ENCODE peak calls at places on chromosomes 11 and 22, in six cellular contexts. B is spleen, S is right lobe of liver, L is Peyer's patch, K is GM23338, M is PC-3. W is an unnamed sample.

GRCh38 chr11:11262171-11262920 is 90.7 kb downstream of the CSNK2A3 start:
- DNase-seq in M (no peak), L (no peak), S (no peak), K (no peak), B (no peak), W (no peak)

GRCh38 chr11:125174057-125174456 is 9.5 kb downstream of the PKNOX2 start:
- DNase-seq in B (peak), M (no peak), L (no peak), K (no peak), S (no peak), W (no peak)

GRCh38 chr11:96033054-96033453 is 109.1 kb upstream of the MTMR2 start:
- DNase-seq in S (no peak), B (no peak), K (no peak), L (no peak), M (peak), W (no peak)

GRCh38 chr22:35315141-35315854 is 15.6 kb downstream of the TOM1 start:
- DNase-seq in S (peak), L (no peak), M (no peak), K (no peak), B (peak), W (peak)

GRCh38 chr22:26835929-26836528 is 178.6 kb downstream of the MIAT start:
- DNase-seq in S (no peak), M (peak), L (peak), K (peak), B (no peak), W (no peak)

GRCh38 chr11:60964801-60965200 is 6.7 kb upstream of the CD6 start:
- DNase-seq in S (no peak), L (no peak), B (no peak), K (no peak), M (no peak), W (no peak)

GRCh38 chr22:17866127-17866526 is 91.9 kb upstream of the BID start:
- DNase-seq in L (no peak), S (no peak), M (no peak), B (no peak), K (no peak), W (no peak)

GRCh38 chr22:30600925-30601324 is 6.0 kb upstream of the TCN2 start:
- DNase-seq in B (no peak), M (no peak), K (no peak), S (no peak), L (no peak), W (no peak)

GRCh38 chr22:22721681-22722309 is 77.4 kb downstream of the GGTLC2 start:
- DNase-seq in S (no peak), B (no peak), M (peak), K (no peak), L (peak), W (no peak)

GRCh38 chr11:83042966-83043711 is 28.6 kb downstream of the RAB30 start:
- DNase-seq in L (no peak), S (no peak), B (no peak), K (no peak), M (no peak), W (no peak)

GRCh38 chr22:27151407-27151806 is 494.0 kb downstream of the MIAT start:
- DNase-seq in M (no peak), S (no peak), K (peak), B (no peak), L (no peak), W (no peak)

GRCh38 chr22:48474881-48475280 is 1352.8 kb downstream of the BRD1 start:
- DNase-seq in M (no peak), K (no peak), S (no peak), L (no peak), B (peak), W (peak)

GRCh38 chr22:20084547-20085413 is 4.7 kb downstream of the DGCR8 start:
- DNase-seq in L (no peak), M (no peak), S (peak), B (peak), K (peak), W (no peak)

GRCh38 chr11:125110996-125111340 is 458 bp downstream of the TMEM218 start:
- DNase-seq in L (no peak), M (no peak), S (no peak), K (peak), B (no peak), W (no peak)

GRCh38 chr11:8290122-8290810 is 26.6 kb upstream of the LMO1 start:
- DNase-seq in M (no peak), K (no peak), S (no peak), B (peak), L (no peak), W (no peak)

GRCh38 chr11:22786475-22786874 is 43.1 kb downstream of the SVIP start:
- DNase-seq in B (no peak), M (no peak), K (no peak), S (no peak), L (no peak), W (no peak)

GRCh38 chr11:70834984-70835560 is 417.3 kb downstream of the SHANK2 start:
- DNase-seq in M (no peak), K (no peak), L (no peak), B (no peak), S (no peak), W (no peak)

GRCh38 chr22:22769434-22770279 is 118.0 kb upstream of the IGLL5 start:
- DNase-seq in B (no peak), S (no peak), L (no peak), K (no peak), M (no peak), W (peak)

GRCh38 chr11:11486002-11486401 is 133.0 kb upstream of the CSNK2A3 start:
- DNase-seq in L (no peak), M (no peak), K (no peak), B (no peak), S (no peak), W (no peak)

GRCh38 chr11:11520231-11521015 is 101.4 kb downstream of the GALNT18 start:
- DNase-seq in S (no peak), K (peak), L (no peak), M (no peak), B (no peak), W (no peak)

GRCh38 chr11:118009821-118010737 is 23.9 kb downstream of the IL10RA start:
- DNase-seq in L (no peak), B (no peak), S (no peak), M (no peak), K (no peak), W (no peak)

GRCh38 chr11:122234257-122234656 is 118.2 kb upstream of the BLID start:
- DNase-seq in K (no peak), M (no peak), B (no peak), S (no peak), L (no peak), W (no peak)

GRCh38 chr11:3971756-3972404 is 116.4 kb downstream of the STIM1 start:
- DNase-seq in K (no peak), L (no peak), S (no peak), M (peak), B (no peak), W (no peak)

GRCh38 chr22:20464096-20464614 is 26.5 kb upstream of the SCARF2 start:
- DNase-seq in M (no peak), L (peak), B (peak), S (peak), K (no peak), W (no peak)

GRCh38 chr11:125314264-125315087 is 149.9 kb downstream of the PKNOX2 start:
- DNase-seq in S (no peak), B (no peak), K (peak), M (no peak), L (no peak), W (no peak)

GRCh38 chr11:47176328-47177228 is at the start of gene ARFGAP2:
- DNase-seq in M (peak), K (peak), L (peak), B (peak), S (peak), W (peak)

GRCh38 chr11:47376543-47377371 is 1.6 kb downstream of the SPI1 start:
- DNase-seq in M (no peak), K (peak), B (peak), S (peak), L (peak), W (no peak)

GRCh38 chr11:121890377-121890776 is 225.6 kb downstream of the BLID start:
- DNase-seq in S (no peak), B (no peak), L (no peak), M (peak), K (no peak), W (no peak)

GRCh38 chr22:28063656-28064055 is 144.6 kb upstream of the PITPNB start:
- DNase-seq in K (no peak), M (no peak), B (no peak), L (no peak), S (no peak), W (no peak)

GRCh38 chr22:50600541-50600940 is at the start of gene MAPK8IP2:
- DNase-seq in L (no peak), K (no peak), M (peak), B (peak), S (no peak), W (no peak)

GRCh38 chr11:64694821-64695365 is 28.1 kb downstream of the NRXN2 start:
- DNase-seq in B (peak), S (no peak), K (peak), L (peak), M (no peak), W (no peak)

GRCh38 chr22:33986167-33986771 is 66.0 kb upstream of the LARGE1 start:
- DNase-seq in L (no peak), S (no peak), B (no peak), K (no peak), M (no peak), W (no peak)

GRCh38 chr22:29314074-29314473 is 1.4 kb downstream of the RASL10A start:
- DNase-seq in S (no peak), L (no peak), B (peak), M (no peak), K (no peak), W (no peak)
- H3K4me3 ChIP-seq in S (no peak), L (no peak), B (peak), M (no peak), K (peak), W (peak)

DNA sequence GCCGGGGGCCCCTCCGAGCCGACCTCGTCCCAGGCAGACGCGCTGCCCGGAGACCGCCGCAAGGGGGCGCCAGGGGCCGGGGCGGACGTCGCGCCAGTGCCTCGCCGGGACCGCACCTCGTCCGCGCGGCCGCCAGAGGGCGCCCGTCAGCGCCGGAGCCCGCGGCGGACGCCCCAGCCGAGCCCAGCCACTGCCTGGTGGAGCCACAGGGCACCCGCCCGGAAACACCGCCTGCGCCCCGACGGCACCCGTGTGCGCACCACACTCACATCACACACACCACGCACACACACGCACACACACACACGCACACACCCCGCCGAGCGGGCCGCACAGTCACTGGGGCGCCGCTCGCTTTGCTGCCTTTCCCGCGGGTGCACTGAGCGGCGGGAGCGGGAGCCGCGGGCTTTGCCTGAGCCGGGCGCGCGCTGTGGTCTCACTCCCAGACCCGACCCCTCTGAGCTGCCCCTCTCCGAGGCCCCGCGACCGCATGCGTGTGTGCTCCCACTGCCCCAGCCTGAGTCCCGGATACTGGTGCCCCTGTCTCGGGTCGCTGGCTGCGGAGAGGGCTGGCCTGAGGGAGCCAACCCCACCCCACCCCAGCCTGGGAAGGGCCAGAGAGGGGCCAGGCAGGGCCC is 449.3 kb downstream of the OPCML start:
- DNase-seq in M (no peak), K (peak), B (peak), L (no peak), S (peak), W (no peak)
- TF ChIP-seq CTCF in M (peak), K (no peak), B (no peak), L (peak), S (peak), W (peak)

GRCh38 chr22:29071261-29072045 is 1.4 kb upstream of the KREMEN1 start:
- DNase-seq in L (no peak), M (peak), B (peak), K (peak), S (peak), W (no peak)
- H3K27ac ChIP-seq in L (peak), M (no peak), B (no peak), K (no peak), S (no peak), W (no peak)

GRCh38 chr11:46114378-46114777 is 6.9 kb downstream of the PHF21A start:
- DNase-seq in S (no peak), B (no peak), M (no peak), K (no peak), L (no peak), W (no peak)

GRCh38 chr11:46114961-46115360 is 6.3 kb downstream of the PHF21A start:
- DNase-seq in K (no peak), M (no peak), S (no peak), L (no peak), B (no peak), W (no peak)

GRCh38 chr11:46116007-46116711 is 5.1 kb downstream of the PHF21A start:
- DNase-seq in B (no peak), K (no peak), M (no peak), S (no peak), L (no peak), W (no peak)

GRCh38 chr11:46108752-46109151 is 12.5 kb downstream of the PHF21A start:
- DNase-seq in K (no peak), L (no peak), B (no peak), S (no peak), M (no peak), W (no peak)

DNA sequence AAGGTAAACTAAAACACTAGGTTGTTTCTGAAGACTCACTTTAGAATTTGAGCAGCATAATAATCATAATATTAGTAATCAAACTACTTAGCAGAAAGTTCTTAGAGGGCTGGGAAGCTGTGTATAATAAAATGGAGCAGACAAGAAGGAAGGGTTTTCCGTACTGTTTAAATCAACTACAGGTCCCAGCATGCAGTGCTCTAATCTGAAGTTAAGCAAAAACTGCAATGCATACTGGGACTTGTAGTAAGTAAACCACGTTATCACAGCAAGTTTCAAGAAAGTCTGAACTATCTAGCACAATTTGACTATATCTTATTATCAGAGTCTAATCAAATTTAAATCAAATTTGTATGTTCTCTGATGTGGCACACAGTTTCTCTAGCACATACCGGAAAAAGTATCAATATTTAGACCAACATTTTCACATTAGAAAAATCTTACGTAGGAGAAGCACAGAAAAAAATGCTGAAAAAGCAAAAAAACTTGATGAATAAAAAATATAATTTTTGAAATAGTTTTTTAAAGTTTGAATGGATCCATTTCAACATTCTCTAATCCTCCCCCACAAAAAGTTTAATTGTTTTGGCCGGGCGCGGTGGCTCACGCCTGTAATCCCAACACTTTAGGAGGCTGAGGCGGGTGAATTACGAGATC is 8.2 kb downstream of the PHF21A start:
- DNase-seq in L (no peak), K (peak), B (no peak), M (peak), S (no peak), W (no peak)
- H3K4me3 ChIP-seq in L (no peak), K (no peak), B (peak), M (no peak), S (no peak), W (no peak)

GRCh38 chr11:5684627-5685362 is at the start of gene TRIM5:
- DNase-seq in S (peak), L (peak), M (peak), B (peak), K (peak), W (peak)
- TF ChIP-seq CTCF in S (peak), L (peak), M (peak), B (peak), K (peak), W (no peak)

GRCh38 chr11:57735655-57736298 is 5.5 kb upstream of the SELENOH start:
- DNase-seq in B (no peak), S (no peak), M (no peak), L (no peak), K (peak), W (no peak)
- H3K27ac ChIP-seq in B (no peak), S (no peak), M (no peak), L (peak), K (peak), W (no peak)

DNA sequence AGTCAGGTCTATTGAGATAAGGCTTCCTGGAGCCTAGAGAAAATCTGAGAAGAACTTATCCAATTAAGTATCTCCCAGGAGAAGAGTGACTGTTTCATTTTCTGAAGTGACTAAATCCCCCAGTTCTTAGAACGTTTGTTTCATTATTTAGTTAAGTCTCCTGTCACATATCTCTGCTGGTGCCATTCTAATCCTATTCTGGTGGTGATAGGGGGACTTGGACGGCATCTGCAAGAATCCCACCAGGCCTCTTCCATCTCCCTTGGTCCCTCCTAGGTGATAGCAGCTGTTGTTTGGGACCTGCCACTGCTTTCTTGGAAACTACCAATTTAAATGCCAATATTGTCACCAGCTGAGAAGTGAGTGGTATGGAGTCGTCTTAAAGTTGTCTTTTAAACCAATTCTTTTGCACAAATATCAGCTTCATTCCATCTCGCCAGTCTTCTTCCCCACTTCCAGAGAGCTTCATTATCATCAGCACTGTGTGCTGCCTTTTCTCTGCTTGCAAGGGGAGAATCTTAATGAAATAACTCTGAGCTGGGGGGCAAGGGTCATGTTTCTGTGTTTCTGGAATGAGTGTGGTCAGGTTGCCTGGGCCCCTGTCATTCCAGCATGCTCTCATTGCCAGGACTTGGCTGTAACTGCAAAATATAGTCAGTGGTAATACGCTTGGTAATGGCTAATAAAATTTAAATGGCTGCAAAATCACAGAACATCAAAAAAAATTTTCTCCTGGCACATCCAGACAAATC is 104.8 kb downstream of the LDLRAD3 start:
- DNase-seq in S (no peak), K (no peak), L (no peak), B (no peak), M (no peak), W (no peak)
- H3K4me3 ChIP-seq in S (no peak), K (no peak), L (no peak), B (no peak), M (no peak), W (no peak)

DNA sequence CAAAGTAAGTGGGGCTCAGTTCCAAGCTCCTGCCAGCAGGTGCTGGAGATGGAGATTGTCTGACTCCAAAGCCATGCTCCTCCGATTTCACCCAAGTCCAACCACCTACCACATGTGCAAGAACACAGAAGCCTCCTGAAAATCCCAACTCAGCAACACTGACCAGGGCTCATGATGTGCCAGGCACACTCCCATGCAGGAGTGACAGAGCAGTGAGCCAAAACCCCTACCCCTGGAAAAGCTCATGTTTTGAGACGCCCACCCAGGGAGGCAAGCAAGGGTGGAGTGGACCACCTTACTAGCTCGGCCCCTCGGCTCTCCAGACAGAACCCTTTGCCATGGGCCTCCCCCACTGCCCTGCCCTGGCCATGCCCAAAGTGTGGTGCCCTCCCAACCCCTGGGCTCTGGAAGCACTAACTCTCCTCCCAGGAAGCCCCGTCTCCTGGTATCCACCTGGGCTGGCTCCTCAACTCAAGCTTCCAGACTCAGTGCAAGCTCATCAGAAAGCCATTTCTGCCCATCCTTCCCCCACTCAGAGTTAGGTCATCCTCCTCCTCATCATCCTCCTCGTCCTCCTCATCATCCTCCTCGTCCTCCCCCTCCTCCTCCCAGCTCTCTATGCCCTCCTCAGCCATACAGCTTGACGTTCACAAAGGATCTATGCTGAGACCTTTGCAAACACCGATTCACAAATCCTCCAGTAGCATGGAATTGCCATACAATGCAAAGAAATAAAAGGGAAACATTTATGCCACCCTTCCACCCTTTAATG is 154.9 kb downstream of the MPPED1 start:
- DNase-seq in K (no peak), S (no peak), M (no peak), B (no peak), L (no peak), W (no peak)
- TF ChIP-seq CTCF in K (no peak), S (no peak), M (no peak), B (no peak), L (no peak), W (no peak)

W was measured in coronary artery.